ENCODE peak calls at places on chromosomes 4 and X, in four cellular contexts. One of them, this sample, is unnamed.
A peak's percentile ranks its signal among the peaks of the same experiment; 100 is the strongest.

GRCh38 chr4:98976716-98977115 is 18.8 kb upstream of the METAP1 start:
- DNase-seq in epithelial cell of proximal tubule: no peak
- DNase-seq in heart right ventricle: no peak
- DNase-seq in H9: no peak
- DNase-seq in this sample: peak; percentile 70

GRCh38 chr4:184896868-184897715 is 71.3 kb upstream of the ACSL1 start:
- DNase-seq in H9: no peak
- DNase-seq in heart right ventricle: no peak
- DNase-seq in epithelial cell of proximal tubule: no peak
- DNase-seq in this sample: no peak

GRCh38 chrX:70508296-70508911 is 63.8 kb downstream of the DLG3 start:
- DNase-seq in epithelial cell of proximal tubule: no peak
- DNase-seq in H9: peak; percentile 33
- DNase-seq in heart right ventricle: no peak
- DNase-seq in this sample: peak; percentile 26

GRCh38 chr4:54614094-54614493 is 43.7 kb upstream of the KIT start:
- DNase-seq in heart right ventricle: no peak
- DNase-seq in epithelial cell of proximal tubule: no peak
- DNase-seq in H9: no peak
- DNase-seq in this sample: no peak

GRCh38 chr4:189128341-189128740 is 812.3 kb upstream of the FRG1 start:
- DNase-seq in heart right ventricle: no peak
- DNase-seq in epithelial cell of proximal tubule: no peak
- DNase-seq in H9: no peak
- DNase-seq in this sample: no peak

GRCh38 chr4:52873861-52874343 is 11.8 kb downstream of the RASL11B start:
- DNase-seq in epithelial cell of proximal tubule: no peak
- DNase-seq in H9: peak; percentile 79
- DNase-seq in heart right ventricle: no peak
- DNase-seq in this sample: peak; percentile 41

GRCh38 chr4:74451214-74451661 is 6.3 kb downstream of the AREG start:
- DNase-seq in epithelial cell of proximal tubule: peak; percentile 44
- DNase-seq in H9: no peak
- DNase-seq in heart right ventricle: no peak
- DNase-seq in this sample: peak; percentile 81

GRCh38 chr4:22339491-22339890 is 176.4 kb downstream of the ADGRA3 start:
- DNase-seq in epithelial cell of proximal tubule: no peak
- DNase-seq in H9: no peak
- DNase-seq in heart right ventricle: no peak
- DNase-seq in this sample: no peak

GRCh38 chr4:86498560-86499166 is 95.5 kb upstream of the PTPN13 start:
- DNase-seq in heart right ventricle: no peak
- DNase-seq in epithelial cell of proximal tubule: no peak
- DNase-seq in H9: no peak
- DNase-seq in this sample: peak; percentile 74

GRCh38 chr4:1871471-1872021 is 353 bp downstream of the NSD2 start:
- DNase-seq in heart right ventricle: peak; percentile 39
- DNase-seq in H9: peak; percentile 49
- DNase-seq in epithelial cell of proximal tubule: no peak
- DNase-seq in this sample: no peak

GRCh38 chr4:6620891-6621555 is 19.5 kb upstream of the MRFAP1 start:
- DNase-seq in epithelial cell of proximal tubule: no peak
- DNase-seq in H9: no peak
- DNase-seq in heart right ventricle: no peak
- DNase-seq in this sample: no peak

GRCh38 chr4:84939111-84939510 is 27.4 kb downstream of the WDFY3 start:
- DNase-seq in H9: no peak
- DNase-seq in heart right ventricle: no peak
- DNase-seq in epithelial cell of proximal tubule: no peak
- DNase-seq in this sample: no peak

GRCh38 chr4:29151584-29151983 is 1568.6 kb upstream of the PCDH7 start:
- DNase-seq in epithelial cell of proximal tubule: no peak
- DNase-seq in H9: no peak
- DNase-seq in heart right ventricle: no peak
- DNase-seq in this sample: peak; percentile 17

GRCh38 chr4:28565434-28565833 is 1704.8 kb downstream of the STIM2 start:
- DNase-seq in epithelial cell of proximal tubule: no peak
- DNase-seq in H9: no peak
- DNase-seq in heart right ventricle: no peak
- DNase-seq in this sample: no peak

GRCh38 chr4:14646831-14647230 is 355.4 kb upstream of the CPEB2 start:
- DNase-seq in H9: no peak
- DNase-seq in epithelial cell of proximal tubule: no peak
- DNase-seq in heart right ventricle: no peak
- DNase-seq in this sample: no peak

GRCh38 chr4:158170691-158171455 is 2.0 kb downstream of the GASK1B start:
- DNase-seq in H9: peak; percentile 60
- DNase-seq in epithelial cell of proximal tubule: no peak
- DNase-seq in heart right ventricle: peak; percentile 87
- DNase-seq in this sample: peak; percentile 60

GRCh38 chr4:82567444-82567843 is 5.7 kb upstream of the TMEM150C start:
- DNase-seq in epithelial cell of proximal tubule: no peak
- DNase-seq in H9: no peak
- DNase-seq in heart right ventricle: no peak
- DNase-seq in this sample: no peak

GRCh38 chr4:6549445-6549844 is 25.5 kb upstream of the MAN2B2 start:
- DNase-seq in H9: peak; percentile 51
- DNase-seq in heart right ventricle: no peak
- DNase-seq in epithelial cell of proximal tubule: no peak
- DNase-seq in this sample: no peak

GRCh38 chrX:39418936-39419659 is 617.8 kb downstream of the MID1IP1 start:
- DNase-seq in H9: no peak
- DNase-seq in epithelial cell of proximal tubule: no peak
- DNase-seq in heart right ventricle: peak; percentile 42
- DNase-seq in this sample: no peak

GRCh38 chr4:75718529-75718928 is 5.8 kb upstream of the USO1 start:
- DNase-seq in heart right ventricle: no peak
- DNase-seq in H9: no peak
- DNase-seq in epithelial cell of proximal tubule: no peak
- DNase-seq in this sample: peak; percentile 33

GRCh38 chr4:79611026-79611425 is 203.0 kb upstream of the GK2 start:
- DNase-seq in epithelial cell of proximal tubule: no peak
- DNase-seq in H9: no peak
- DNase-seq in heart right ventricle: no peak
- DNase-seq in this sample: no peak

GRCh38 chrX:41481264-41482109 is 34.3 kb downstream of the NYX start:
- DNase-seq in heart right ventricle: no peak
- DNase-seq in epithelial cell of proximal tubule: no peak
- DNase-seq in H9: peak; percentile 76
- DNase-seq in this sample: no peak

GRCh38 chr4:128776794-128777216 is 32.7 kb upstream of the JADE1 start:
- DNase-seq in H9: no peak
- DNase-seq in epithelial cell of proximal tubule: peak; percentile 100
- DNase-seq in heart right ventricle: peak; percentile 76
- DNase-seq in this sample: peak; percentile 84

GRCh38 chr4:183438458-183439113 is 5.8 kb upstream of the CDKN2AIP start:
- DNase-seq in H9: no peak
- DNase-seq in heart right ventricle: no peak
- DNase-seq in epithelial cell of proximal tubule: peak; percentile 90
- DNase-seq in this sample: peak; percentile 66

GRCh38 chr4:78621395-78621794 is 69.8 kb downstream of the ANXA3 start:
- DNase-seq in epithelial cell of proximal tubule: no peak
- DNase-seq in heart right ventricle: no peak
- DNase-seq in H9: no peak
- DNase-seq in this sample: no peak

GRCh38 chr4:127580300-127580699 is 52.5 kb upstream of the INTU start:
- DNase-seq in H9: no peak
- DNase-seq in heart right ventricle: no peak
- DNase-seq in epithelial cell of proximal tubule: no peak
- DNase-seq in this sample: no peak

GRCh38 chr4:138650917-138651564 is 364.5 kb upstream of the NOCT start:
- DNase-seq in epithelial cell of proximal tubule: peak; percentile 95
- DNase-seq in heart right ventricle: no peak
- DNase-seq in H9: no peak
- DNase-seq in this sample: peak; percentile 65

GRCh38 chrX:32041181-32041580 is 969.3 kb upstream of the FTHL17 start:
- DNase-seq in heart right ventricle: no peak
- DNase-seq in H9: no peak
- DNase-seq in epithelial cell of proximal tubule: no peak
- DNase-seq in this sample: no peak

GRCh38 chr4:88204882-88205281 is 46.4 kb upstream of the ABCG2 start:
- DNase-seq in heart right ventricle: no peak
- DNase-seq in H9: no peak
- DNase-seq in epithelial cell of proximal tubule: no peak
- DNase-seq in this sample: peak; percentile 28

GRCh38 chrX:124863303-124863702 is 456.4 kb upstream of the TEX13C start:
- DNase-seq in H9: peak; percentile 45
- DNase-seq in epithelial cell of proximal tubule: no peak
- DNase-seq in heart right ventricle: no peak
- DNase-seq in this sample: no peak

GRCh38 chr4:147351083-147351787 is 129.7 kb upstream of the EDNRA start:
- DNase-seq in epithelial cell of proximal tubule: no peak
- DNase-seq in heart right ventricle: no peak
- DNase-seq in H9: no peak
- DNase-seq in this sample: peak; percentile 13

GRCh38 chrX:111886678-111887077 is 10.7 kb downstream of the TRPC5OS start:
- DNase-seq in heart right ventricle: no peak
- DNase-seq in epithelial cell of proximal tubule: no peak
- DNase-seq in H9: no peak
- DNase-seq in this sample: no peak

GRCh38 chr4:31923634-31924033 is 1203.5 kb downstream of the PCDH7 start:
- DNase-seq in H9: no peak
- DNase-seq in heart right ventricle: no peak
- DNase-seq in epithelial cell of proximal tubule: no peak
- DNase-seq in this sample: no peak

GRCh38 chr4:55032179-55032578 is 93.2 kb downstream of the KDR start:
- DNase-seq in H9: no peak
- DNase-seq in epithelial cell of proximal tubule: no peak
- DNase-seq in heart right ventricle: no peak
- DNase-seq in this sample: peak; percentile 41

GRCh38 chr4:143554728-143555597 is 41.5 kb downstream of the SMARCA5 start:
- DNase-seq in epithelial cell of proximal tubule: no peak
- DNase-seq in H9: no peak
- DNase-seq in heart right ventricle: no peak
- DNase-seq in this sample: no peak

GRCh38 chr4:42844422-42844821 is 48.1 kb upstream of the GRXCR1 start:
- DNase-seq in epithelial cell of proximal tubule: no peak
- DNase-seq in heart right ventricle: no peak
- DNase-seq in H9: no peak
- DNase-seq in this sample: no peak

DNA sequence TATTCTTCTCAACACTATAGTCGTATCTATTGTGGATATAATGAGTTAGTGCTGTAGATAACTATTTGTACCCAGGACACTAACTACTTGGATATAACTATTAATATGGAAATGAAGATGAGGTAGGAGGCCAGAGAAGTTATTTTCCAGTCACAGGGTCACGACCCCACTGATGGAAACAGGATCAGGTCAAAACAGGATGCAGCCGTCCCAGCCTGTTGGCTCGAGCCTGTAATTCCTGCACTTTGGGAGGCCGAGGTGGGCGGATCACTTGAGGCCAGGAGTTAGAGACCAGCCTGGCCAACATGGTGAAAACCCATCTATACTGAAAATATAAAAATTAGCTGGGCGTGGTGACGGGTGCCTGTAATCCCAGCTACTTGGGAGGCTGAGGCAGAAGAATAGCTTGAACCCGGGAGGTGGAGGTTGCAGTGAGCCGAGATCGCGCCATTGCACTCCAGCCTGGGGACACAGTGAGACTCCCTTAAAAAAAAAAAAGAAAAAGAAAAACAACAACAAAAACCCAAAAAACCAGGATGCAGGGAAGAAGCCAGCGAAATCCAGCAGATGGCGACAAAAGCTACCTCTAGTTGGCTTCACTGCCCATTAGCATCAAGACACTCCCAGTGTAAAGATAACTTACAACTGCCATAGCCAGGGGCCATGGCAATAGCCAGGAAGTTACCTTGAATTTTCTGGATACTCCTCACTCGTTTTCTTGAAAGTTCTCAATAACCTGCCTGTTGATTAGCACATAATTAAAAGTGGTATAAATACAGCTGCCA is 37.9 kb upstream of the NKAP start:
- DNase-seq in H9: peak; percentile 60
- DNase-seq in epithelial cell of proximal tubule: no peak
- DNase-seq in heart right ventricle: no peak
- DNase-seq in this sample: peak; percentile 40
- TF ChIP-seq CTCF in H9: peak; percentile 71
- TF ChIP-seq CTCF in epithelial cell of proximal tubule: peak; percentile 56
- TF ChIP-seq CTCF in heart right ventricle: peak; percentile 42
- TF ChIP-seq CTCF in this sample: peak; percentile 62

DNA sequence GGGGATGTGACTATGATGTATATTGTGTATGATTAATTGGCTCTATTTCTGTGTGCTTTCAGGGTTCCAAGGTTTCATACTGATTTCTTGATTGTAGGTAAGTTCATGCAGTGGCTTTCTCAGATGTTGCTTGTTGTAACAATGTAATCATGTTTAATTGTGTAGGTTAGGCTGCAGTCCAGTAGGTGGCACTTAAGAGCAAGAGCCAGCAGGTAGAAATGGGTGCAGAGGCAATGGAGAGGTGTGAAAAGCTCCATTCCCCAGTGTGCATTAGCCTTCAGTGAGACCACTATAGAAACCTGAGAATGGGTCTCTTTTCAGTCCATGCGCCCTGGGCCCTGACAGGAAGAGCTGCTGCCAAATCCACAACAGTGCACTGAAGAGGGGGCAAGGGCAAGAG is 28.2 kb downstream of the DCAF12L2 start:
- DNase-seq in H9: no peak
- DNase-seq in heart right ventricle: no peak
- DNase-seq in epithelial cell of proximal tubule: no peak
- DNase-seq in this sample: no peak
- TF ChIP-seq CTCF in H9: peak; percentile 69
- TF ChIP-seq CTCF in heart right ventricle: no peak
- TF ChIP-seq CTCF in epithelial cell of proximal tubule: peak; percentile 63
- TF ChIP-seq CTCF in this sample: no peak

DNA sequence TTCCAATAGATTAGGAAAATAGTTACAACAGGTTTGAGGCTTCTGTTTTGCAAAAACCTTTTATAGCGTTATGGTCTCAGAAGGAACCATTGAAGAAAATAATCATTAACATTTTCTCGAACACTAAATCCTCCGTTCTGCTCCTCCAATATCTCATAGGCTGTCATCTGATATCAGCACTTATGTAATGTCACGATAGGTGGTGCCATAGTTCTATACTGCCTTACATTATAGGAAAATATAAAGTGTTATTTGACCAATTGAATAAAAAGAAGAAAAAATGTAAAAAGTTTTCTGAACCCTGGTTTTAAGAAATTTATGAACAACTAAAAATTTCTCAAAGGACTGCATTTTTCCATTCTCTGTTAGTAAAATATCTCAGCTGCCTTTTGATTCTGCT is 291.4 kb downstream of the RPA4 start:
- DNase-seq in epithelial cell of proximal tubule: no peak
- DNase-seq in H9: no peak
- DNase-seq in heart right ventricle: no peak
- DNase-seq in this sample: no peak
- TF ChIP-seq CTCF in epithelial cell of proximal tubule: no peak
- TF ChIP-seq CTCF in H9: no peak
- TF ChIP-seq CTCF in heart right ventricle: no peak
- TF ChIP-seq CTCF in this sample: no peak

DNA sequence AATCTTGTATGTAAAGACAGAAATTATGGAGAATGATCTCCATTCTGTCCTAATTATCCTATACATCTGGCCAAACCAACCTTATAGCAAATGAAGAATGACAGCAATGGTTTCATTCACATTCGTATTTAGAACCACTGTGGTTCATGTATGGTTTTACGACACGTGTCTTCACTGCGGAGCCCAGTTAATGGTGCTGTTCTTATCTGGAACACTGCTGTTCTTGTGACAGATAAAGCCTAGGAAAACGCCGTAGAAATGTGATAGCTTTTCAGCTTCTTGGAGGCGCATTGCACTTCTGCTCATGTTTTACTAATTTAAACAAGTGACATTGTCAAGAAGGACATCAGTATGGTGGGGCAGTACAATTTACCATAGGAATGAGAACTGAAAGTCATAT is 2266.4 kb upstream of the TENM3 start:
- DNase-seq in H9: no peak
- DNase-seq in heart right ventricle: no peak
- DNase-seq in epithelial cell of proximal tubule: no peak
- DNase-seq in this sample: no peak
- TF ChIP-seq CTCF in H9: no peak
- TF ChIP-seq CTCF in heart right ventricle: no peak
- TF ChIP-seq CTCF in epithelial cell of proximal tubule: no peak
- TF ChIP-seq CTCF in this sample: no peak